ENCODE peak calls at places on chromosomes 7 and 10, in ten cellular contexts. One of them, this sample, is unnamed.

GRCh38 chr7:108091461-108091831 is 38.7 kb downstream of the LAMB4 start:
- DNase-seq in heart right ventricle: no peak
- DNase-seq in IMR-90: no peak
- DNase-seq in choroid plexus epithelial cell: peak
- DNase-seq in coronary artery: no peak
- DNase-seq in ovary: no peak
- DNase-seq in nephron progenitor cell: no peak
- DNase-seq in HepG2: peak
- DNase-seq in foreskin fibroblast: no peak
- DNase-seq in cardiac fibroblast: no peak
- DNase-seq in this sample: no peak

GRCh38 chr10:66928000-66928770 is 2.3 kb downstream of the LRRTM3 start:
- DNase-seq in heart right ventricle: no peak
- DNase-seq in IMR-90: peak
- DNase-seq in choroid plexus epithelial cell: peak
- DNase-seq in coronary artery: no peak
- DNase-seq in ovary: no peak
- DNase-seq in nephron progenitor cell: peak
- DNase-seq in HepG2: no peak
- DNase-seq in foreskin fibroblast: peak
- DNase-seq in cardiac fibroblast: peak
- DNase-seq in this sample: no peak

GRCh38 chr7:37899712-37900247 is 16.8 kb downstream of the SFRP4 start:
- DNase-seq in heart right ventricle: no peak
- DNase-seq in IMR-90: no peak
- DNase-seq in choroid plexus epithelial cell: no peak
- DNase-seq in coronary artery: no peak
- DNase-seq in ovary: no peak
- DNase-seq in nephron progenitor cell: no peak
- DNase-seq in HepG2: no peak
- DNase-seq in foreskin fibroblast: no peak
- DNase-seq in cardiac fibroblast: no peak
- DNase-seq in this sample: no peak

GRCh38 chr7:82625377-82625776 is 181.8 kb upstream of the CACNA2D1 start:
- DNase-seq in heart right ventricle: no peak
- DNase-seq in IMR-90: peak
- DNase-seq in choroid plexus epithelial cell: peak
- DNase-seq in coronary artery: no peak
- DNase-seq in ovary: no peak
- DNase-seq in nephron progenitor cell: no peak
- DNase-seq in HepG2: no peak
- DNase-seq in foreskin fibroblast: peak
- DNase-seq in cardiac fibroblast: no peak
- DNase-seq in this sample: no peak

GRCh38 chr10:35341521-35341920 is 5.2 kb downstream of the CCNY start:
- DNase-seq in heart right ventricle: no peak
- DNase-seq in IMR-90: no peak
- DNase-seq in choroid plexus epithelial cell: no peak
- DNase-seq in coronary artery: no peak
- DNase-seq in ovary: no peak
- DNase-seq in nephron progenitor cell: no peak
- DNase-seq in HepG2: no peak
- DNase-seq in foreskin fibroblast: no peak
- DNase-seq in cardiac fibroblast: no peak
- DNase-seq in this sample: no peak

GRCh38 chr10:95628786-95629185 is 27.7 kb downstream of the ALDH18A1 start:
- DNase-seq in heart right ventricle: no peak
- DNase-seq in IMR-90: no peak
- DNase-seq in choroid plexus epithelial cell: peak
- DNase-seq in coronary artery: no peak
- DNase-seq in ovary: no peak
- DNase-seq in nephron progenitor cell: no peak
- DNase-seq in HepG2: no peak
- DNase-seq in foreskin fibroblast: peak
- DNase-seq in cardiac fibroblast: no peak
- DNase-seq in this sample: no peak

GRCh38 chr10:12594448-12594944 is 245.1 kb downstream of the CAMK1D start:
- DNase-seq in heart right ventricle: no peak
- DNase-seq in IMR-90: no peak
- DNase-seq in choroid plexus epithelial cell: peak
- DNase-seq in coronary artery: no peak
- DNase-seq in ovary: no peak
- DNase-seq in nephron progenitor cell: no peak
- DNase-seq in HepG2: no peak
- DNase-seq in foreskin fibroblast: no peak
- DNase-seq in cardiac fibroblast: no peak
- DNase-seq in this sample: peak

GRCh38 chr7:97187067-97187466 is 69.6 kb downstream of the SDHAF3 start:
- DNase-seq in heart right ventricle: no peak
- DNase-seq in IMR-90: peak
- DNase-seq in choroid plexus epithelial cell: peak
- DNase-seq in coronary artery: no peak
- DNase-seq in ovary: no peak
- DNase-seq in nephron progenitor cell: no peak
- DNase-seq in HepG2: no peak
- DNase-seq in foreskin fibroblast: peak
- DNase-seq in cardiac fibroblast: peak
- DNase-seq in this sample: no peak

GRCh38 chr10:80493482-80494021 is 39.4 kb downstream of the TSPAN14 start:
- DNase-seq in heart right ventricle: no peak
- DNase-seq in IMR-90: no peak
- DNase-seq in choroid plexus epithelial cell: peak
- DNase-seq in coronary artery: no peak
- DNase-seq in ovary: no peak
- DNase-seq in nephron progenitor cell: no peak
- DNase-seq in HepG2: peak
- DNase-seq in foreskin fibroblast: no peak
- DNase-seq in cardiac fibroblast: peak
- DNase-seq in this sample: no peak

GRCh38 chr7:20402297-20403230 is 71.9 kb downstream of the ITGB8 start:
- DNase-seq in heart right ventricle: no peak
- DNase-seq in IMR-90: peak
- DNase-seq in choroid plexus epithelial cell: peak
- DNase-seq in coronary artery: no peak
- DNase-seq in ovary: no peak
- DNase-seq in nephron progenitor cell: no peak
- DNase-seq in HepG2: no peak
- DNase-seq in foreskin fibroblast: no peak
- DNase-seq in cardiac fibroblast: peak
- DNase-seq in this sample: no peak
- TF ChIP-seq CTCF in heart right ventricle: peak
- TF ChIP-seq CTCF in IMR-90: peak
- TF ChIP-seq CTCF in choroid plexus epithelial cell: peak
- TF ChIP-seq CTCF in coronary artery: no peak
- TF ChIP-seq CTCF in ovary: no peak
- TF ChIP-seq CTCF in nephron progenitor cell: no peak
- TF ChIP-seq CTCF in HepG2: no peak
- TF ChIP-seq CTCF in foreskin fibroblast: no peak
- TF ChIP-seq CTCF in cardiac fibroblast: peak
- TF ChIP-seq CTCF in this sample: no peak

DNA sequence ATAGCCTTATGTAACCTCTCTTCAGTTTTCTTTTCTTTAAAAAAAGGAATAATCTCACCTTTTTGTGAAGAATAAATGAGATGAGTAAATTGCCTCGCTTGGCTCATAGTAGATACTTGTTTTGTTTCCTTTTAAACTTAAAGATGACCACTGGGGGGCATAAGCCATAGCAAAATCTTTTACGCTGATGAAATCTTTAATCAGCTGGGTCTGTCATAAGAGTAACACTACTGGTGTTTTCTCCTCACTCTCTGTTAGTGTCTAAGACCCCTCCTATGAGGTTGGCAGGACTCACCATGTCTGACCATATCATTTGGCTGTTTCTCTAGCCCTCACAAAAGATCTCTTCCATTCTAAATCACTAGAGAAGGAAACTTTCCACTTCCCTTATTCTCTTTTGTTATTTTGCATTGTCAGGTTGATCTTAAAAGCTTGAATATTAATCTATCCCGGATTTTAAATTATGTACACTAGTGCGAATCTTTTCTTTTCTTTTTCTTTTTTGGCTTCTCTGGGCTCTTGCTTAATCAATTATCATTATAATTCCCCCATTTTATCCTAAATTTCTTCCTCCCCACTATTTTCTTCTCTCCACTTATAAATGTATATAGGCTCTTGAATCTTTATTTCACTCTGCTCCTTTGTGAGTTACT is 12.5 kb downstream of the STAG3 start:
- DNase-seq in heart right ventricle: no peak
- DNase-seq in IMR-90: peak
- DNase-seq in choroid plexus epithelial cell: peak
- DNase-seq in coronary artery: no peak
- DNase-seq in ovary: no peak
- DNase-seq in nephron progenitor cell: no peak
- DNase-seq in HepG2: peak
- DNase-seq in foreskin fibroblast: peak
- DNase-seq in cardiac fibroblast: peak
- DNase-seq in this sample: no peak
- TF ChIP-seq CTCF in heart right ventricle: peak
- TF ChIP-seq CTCF in IMR-90: peak
- TF ChIP-seq CTCF in choroid plexus epithelial cell: peak
- TF ChIP-seq CTCF in coronary artery: no peak
- TF ChIP-seq CTCF in ovary: no peak
- TF ChIP-seq CTCF in nephron progenitor cell: no peak
- TF ChIP-seq CTCF in HepG2: peak
- TF ChIP-seq CTCF in foreskin fibroblast: peak
- TF ChIP-seq CTCF in cardiac fibroblast: peak
- TF ChIP-seq CTCF in this sample: no peak

GRCh38 chr7:102125127-102125561 is 161.5 kb upstream of the SH2B2 start:
- DNase-seq in heart right ventricle: peak
- DNase-seq in IMR-90: peak
- DNase-seq in choroid plexus epithelial cell: peak
- DNase-seq in coronary artery: peak
- DNase-seq in ovary: peak
- DNase-seq in nephron progenitor cell: peak
- DNase-seq in HepG2: no peak
- DNase-seq in foreskin fibroblast: peak
- DNase-seq in cardiac fibroblast: peak
- DNase-seq in this sample: peak
- TF ChIP-seq CTCF in heart right ventricle: peak
- TF ChIP-seq CTCF in IMR-90: peak
- TF ChIP-seq CTCF in choroid plexus epithelial cell: peak
- TF ChIP-seq CTCF in coronary artery: no peak
- TF ChIP-seq CTCF in ovary: no peak
- TF ChIP-seq CTCF in nephron progenitor cell: no peak
- TF ChIP-seq CTCF in HepG2: no peak
- TF ChIP-seq CTCF in foreskin fibroblast: no peak
- TF ChIP-seq CTCF in cardiac fibroblast: no peak
- TF ChIP-seq CTCF in this sample: peak

DNA sequence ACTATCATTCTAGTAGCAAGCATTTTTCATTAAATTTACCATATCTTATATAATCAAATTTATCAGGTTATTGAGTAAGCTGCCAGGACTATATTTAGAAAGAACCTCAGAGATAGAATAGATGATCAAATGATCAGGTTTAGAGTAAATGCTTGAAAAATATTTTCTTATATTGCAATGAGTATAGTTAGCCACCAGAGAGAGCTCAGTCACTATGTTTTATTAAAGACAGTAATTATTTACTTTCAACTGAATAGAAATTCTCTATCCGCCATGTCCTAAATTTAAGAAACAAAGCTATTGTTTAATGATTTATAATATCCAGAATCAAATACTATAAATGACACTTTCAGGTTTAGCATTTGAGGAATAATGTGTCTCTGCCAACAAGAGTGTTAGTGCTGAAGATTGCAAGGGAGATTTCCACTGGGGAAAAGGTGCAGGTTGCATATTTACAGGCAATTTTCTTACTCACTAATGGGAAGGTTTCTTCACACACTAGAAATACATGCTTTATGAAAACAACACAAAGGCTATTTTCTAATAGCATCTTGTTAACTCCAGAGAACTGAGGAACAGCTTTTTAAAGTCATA is 184.7 kb downstream of the DGKB start:
- DNase-seq in heart right ventricle: no peak
- DNase-seq in IMR-90: peak
- DNase-seq in choroid plexus epithelial cell: peak
- DNase-seq in coronary artery: no peak
- DNase-seq in ovary: no peak
- DNase-seq in nephron progenitor cell: no peak
- DNase-seq in HepG2: no peak
- DNase-seq in foreskin fibroblast: no peak
- DNase-seq in cardiac fibroblast: peak
- DNase-seq in this sample: no peak
- TF ChIP-seq CTCF in heart right ventricle: peak
- TF ChIP-seq CTCF in IMR-90: peak
- TF ChIP-seq CTCF in choroid plexus epithelial cell: peak
- TF ChIP-seq CTCF in coronary artery: no peak
- TF ChIP-seq CTCF in ovary: no peak
- TF ChIP-seq CTCF in nephron progenitor cell: peak
- TF ChIP-seq CTCF in HepG2: peak
- TF ChIP-seq CTCF in foreskin fibroblast: peak
- TF ChIP-seq CTCF in cardiac fibroblast: peak
- TF ChIP-seq CTCF in this sample: no peak

DNA sequence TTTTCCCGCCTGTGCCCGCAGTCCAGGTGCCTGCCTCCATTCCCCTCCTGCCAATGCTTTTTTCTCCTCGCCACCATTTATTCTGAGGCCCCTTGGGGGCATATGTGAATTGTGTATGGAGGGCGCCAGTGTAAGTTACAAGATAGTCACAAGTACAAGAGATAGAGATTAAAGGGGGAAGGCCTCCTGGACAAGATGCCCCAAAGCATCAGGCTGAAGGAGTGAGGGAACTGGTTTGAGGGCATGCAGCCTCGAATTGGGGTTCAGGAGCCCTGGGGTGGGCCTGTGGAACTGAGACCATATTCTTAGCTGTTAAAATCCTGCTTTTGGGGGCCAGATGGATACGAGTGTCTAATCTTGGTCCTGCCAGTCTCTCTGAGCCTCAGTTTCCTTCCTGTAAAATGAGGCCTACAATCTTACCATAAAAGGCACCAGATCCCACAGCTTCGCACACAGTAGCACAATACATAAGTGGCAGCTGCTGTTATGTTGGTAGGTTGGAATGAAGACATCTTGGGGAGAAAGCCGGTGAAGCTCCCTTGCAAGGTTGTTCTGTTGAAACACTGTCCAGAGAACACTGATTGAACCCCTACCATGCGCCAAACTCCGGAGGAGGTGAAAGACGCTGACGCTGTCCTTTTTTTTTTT is 545 bp upstream of the COMTD1 start:
- DNase-seq in heart right ventricle: no peak
- DNase-seq in IMR-90: no peak
- DNase-seq in choroid plexus epithelial cell: no peak
- DNase-seq in coronary artery: no peak
- DNase-seq in ovary: no peak
- DNase-seq in nephron progenitor cell: no peak
- DNase-seq in HepG2: no peak
- DNase-seq in foreskin fibroblast: no peak
- DNase-seq in cardiac fibroblast: no peak
- DNase-seq in this sample: no peak
- TF ChIP-seq CTCF in heart right ventricle: no peak
- TF ChIP-seq CTCF in IMR-90: no peak
- TF ChIP-seq CTCF in choroid plexus epithelial cell: no peak
- TF ChIP-seq CTCF in coronary artery: no peak
- TF ChIP-seq CTCF in ovary: no peak
- TF ChIP-seq CTCF in nephron progenitor cell: peak
- TF ChIP-seq CTCF in HepG2: no peak
- TF ChIP-seq CTCF in foreskin fibroblast: no peak
- TF ChIP-seq CTCF in cardiac fibroblast: no peak
- TF ChIP-seq CTCF in this sample: no peak

GRCh38 chr10:46022978-46023702 is 7.3 kb downstream of the NCOA4 start:
- DNase-seq in heart right ventricle: peak
- DNase-seq in IMR-90: peak
- DNase-seq in choroid plexus epithelial cell: peak
- DNase-seq in coronary artery: peak
- DNase-seq in ovary: peak
- DNase-seq in nephron progenitor cell: peak
- DNase-seq in HepG2: peak
- DNase-seq in foreskin fibroblast: peak
- DNase-seq in cardiac fibroblast: peak
- DNase-seq in this sample: peak
- TF ChIP-seq CTCF in heart right ventricle: peak
- TF ChIP-seq CTCF in IMR-90: peak
- TF ChIP-seq CTCF in choroid plexus epithelial cell: no peak
- TF ChIP-seq CTCF in coronary artery: no peak
- TF ChIP-seq CTCF in ovary: no peak
- TF ChIP-seq CTCF in nephron progenitor cell: peak
- TF ChIP-seq CTCF in HepG2: peak
- TF ChIP-seq CTCF in foreskin fibroblast: no peak
- TF ChIP-seq CTCF in cardiac fibroblast: peak
- TF ChIP-seq CTCF in this sample: no peak